ENCODE peak calls at places on chromosomes 3 and 15, in seven cellular contexts. One of them, this sample, is unnamed. For H3K4me1, the result is how much of the 10 kb centered on the place peaks cover.

GRCh38 chr15:50840520-50840919 is 68.0 kb upstream of the AP4E1 start:
- DNase-seq in A549: no peak
- DNase-seq in colonic mucosa: no peak
- DNase-seq in H9: peak
- DNase-seq in aorta: no peak
- DNase-seq in cardiac muscle cell: no peak
- DNase-seq in IMR-90: no peak
- DNase-seq in this sample: no peak

GRCh38 chr3:55164191-55164590 is 236.3 kb upstream of the LRTM1 start:
- DNase-seq in A549: no peak
- DNase-seq in colonic mucosa: no peak
- DNase-seq in H9: no peak
- DNase-seq in aorta: no peak
- DNase-seq in cardiac muscle cell: no peak
- DNase-seq in IMR-90: no peak
- DNase-seq in this sample: no peak

GRCh38 chr3:60542981-60543380 is 708.3 kb downstream of the FHIT start:
- DNase-seq in A549: no peak
- DNase-seq in colonic mucosa: no peak
- DNase-seq in H9: no peak
- DNase-seq in aorta: no peak
- DNase-seq in cardiac muscle cell: no peak
- DNase-seq in IMR-90: no peak
- DNase-seq in this sample: no peak

GRCh38 chr15:68789921-68790575 is 30.6 kb downstream of the ANP32A start:
- DNase-seq in A549: no peak
- DNase-seq in colonic mucosa: no peak
- DNase-seq in H9: peak
- DNase-seq in aorta: no peak
- DNase-seq in cardiac muscle cell: peak
- DNase-seq in IMR-90: peak
- DNase-seq in this sample: no peak

GRCh38 chr3:156175570-156175969 is 55.2 kb downstream of the KCNAB1 start:
- DNase-seq in A549: no peak
- DNase-seq in colonic mucosa: no peak
- DNase-seq in H9: no peak
- DNase-seq in aorta: no peak
- DNase-seq in cardiac muscle cell: no peak
- DNase-seq in IMR-90: peak
- DNase-seq in this sample: no peak

GRCh38 chr3:155607761-155608160 is 137.1 kb downstream of the PLCH1 start:
- DNase-seq in A549: no peak
- DNase-seq in colonic mucosa: no peak
- DNase-seq in H9: no peak
- DNase-seq in aorta: no peak
- DNase-seq in cardiac muscle cell: no peak
- DNase-seq in IMR-90: no peak
- DNase-seq in this sample: no peak

GRCh38 chr3:38829404-38829803 is 13.4 kb upstream of the SCN10A start:
- DNase-seq in A549: peak
- DNase-seq in colonic mucosa: no peak
- DNase-seq in H9: no peak
- DNase-seq in aorta: peak
- DNase-seq in cardiac muscle cell: peak
- DNase-seq in IMR-90: peak
- DNase-seq in this sample: peak

GRCh38 chr3:22765679-22766078 is 437.4 kb upstream of the UBE2E2 start:
- DNase-seq in A549: no peak
- DNase-seq in colonic mucosa: no peak
- DNase-seq in H9: no peak
- DNase-seq in aorta: no peak
- DNase-seq in cardiac muscle cell: no peak
- DNase-seq in IMR-90: no peak
- DNase-seq in this sample: no peak

GRCh38 chr15:52208306-52208946 is 17.2 kb upstream of the GNB5 start:
- DNase-seq in A549: peak
- DNase-seq in colonic mucosa: peak
- DNase-seq in H9: peak
- DNase-seq in aorta: no peak
- DNase-seq in cardiac muscle cell: peak
- DNase-seq in IMR-90: peak
- DNase-seq in this sample: peak

GRCh38 chr3:195909645-195910498 is 1.5 kb upstream of the TNK2 start:
- DNase-seq in A549: peak
- DNase-seq in colonic mucosa: peak
- DNase-seq in H9: peak
- DNase-seq in aorta: peak
- DNase-seq in cardiac muscle cell: peak
- DNase-seq in IMR-90: peak
- DNase-seq in this sample: peak

GRCh38 chr3:135992072-135992471 is 26.5 kb downstream of the PPP2R3A start:
- DNase-seq in A549: no peak
- DNase-seq in colonic mucosa: no peak
- DNase-seq in H9: no peak
- DNase-seq in aorta: no peak
- DNase-seq in cardiac muscle cell: peak
- DNase-seq in IMR-90: peak
- DNase-seq in this sample: peak

GRCh38 chr3:134364936-134365765 is 9.1 kb downstream of the AMOTL2 start:
- DNase-seq in A549: no peak
- DNase-seq in colonic mucosa: no peak
- DNase-seq in H9: no peak
- DNase-seq in aorta: no peak
- DNase-seq in cardiac muscle cell: peak
- DNase-seq in IMR-90: no peak
- DNase-seq in this sample: no peak

GRCh38 chr3:141151439-141151838 is 80.2 kb upstream of the PXYLP1 start:
- DNase-seq in A549: no peak
- DNase-seq in colonic mucosa: no peak
- DNase-seq in H9: no peak
- DNase-seq in aorta: no peak
- DNase-seq in cardiac muscle cell: peak
- DNase-seq in IMR-90: no peak
- DNase-seq in this sample: no peak

GRCh38 chr3:157160652-157161480 is 919 bp upstream of the CCNL1 start:
- DNase-seq in A549: peak
- DNase-seq in colonic mucosa: peak
- DNase-seq in H9: peak
- DNase-seq in aorta: peak
- DNase-seq in cardiac muscle cell: peak
- DNase-seq in IMR-90: peak
- DNase-seq in this sample: peak

GRCh38 chr15:49435201-49435600 is 12.2 kb downstream of the FGF7 start:
- DNase-seq in A549: no peak
- DNase-seq in colonic mucosa: no peak
- DNase-seq in H9: no peak
- DNase-seq in aorta: no peak
- DNase-seq in cardiac muscle cell: peak
- DNase-seq in IMR-90: peak
- DNase-seq in this sample: peak

GRCh38 chr15:31333820-31334219 is 7.2 kb downstream of the KLF13 start:
- DNase-seq in A549: no peak
- DNase-seq in colonic mucosa: no peak
- DNase-seq in H9: no peak
- DNase-seq in aorta: no peak
- DNase-seq in cardiac muscle cell: no peak
- DNase-seq in IMR-90: no peak
- DNase-seq in this sample: no peak

GRCh38 chr15:70212963-70213315 is 115.2 kb upstream of the TLE3 start:
- DNase-seq in A549: no peak
- DNase-seq in colonic mucosa: no peak
- DNase-seq in H9: peak
- DNase-seq in aorta: no peak
- DNase-seq in cardiac muscle cell: no peak
- DNase-seq in IMR-90: no peak
- DNase-seq in this sample: no peak

GRCh38 chr3:72847751-72848702 is at the start of gene SHQ1:
- DNase-seq in A549: peak
- DNase-seq in colonic mucosa: peak
- DNase-seq in H9: peak
- DNase-seq in aorta: peak
- DNase-seq in cardiac muscle cell: peak
- DNase-seq in IMR-90: peak
- DNase-seq in this sample: peak

GRCh38 chr3:126543457-126544090 is 15.2 kb downstream of the C3orf22 start:
- DNase-seq in A549: no peak
- DNase-seq in colonic mucosa: peak
- DNase-seq in H9: no peak
- DNase-seq in aorta: peak
- DNase-seq in cardiac muscle cell: no peak
- DNase-seq in IMR-90: no peak
- DNase-seq in this sample: no peak

GRCh38 chr3:18499256-18499655 is 74.1 kb upstream of the SATB1 start:
- DNase-seq in A549: no peak
- DNase-seq in colonic mucosa: no peak
- DNase-seq in H9: no peak
- DNase-seq in aorta: no peak
- DNase-seq in cardiac muscle cell: no peak
- DNase-seq in IMR-90: no peak
- DNase-seq in this sample: peak

GRCh38 chr3:52842424-52842823 is 7.6 kb upstream of the MUSTN1 start:
- DNase-seq in A549: no peak
- DNase-seq in colonic mucosa: no peak
- DNase-seq in H9: no peak
- DNase-seq in aorta: no peak
- DNase-seq in cardiac muscle cell: no peak
- DNase-seq in IMR-90: no peak
- DNase-seq in this sample: no peak

GRCh38 chr15:79872358-79873017 is 24.3 kb downstream of the MTHFS start:
- DNase-seq in A549: peak
- DNase-seq in colonic mucosa: no peak
- DNase-seq in H9: peak
- DNase-seq in aorta: peak
- DNase-seq in cardiac muscle cell: peak
- DNase-seq in IMR-90: peak
- DNase-seq in this sample: no peak

GRCh38 chr15:47717036-47717611 is at the start of gene SEMA6D:
- DNase-seq in A549: peak
- DNase-seq in colonic mucosa: peak
- DNase-seq in H9: peak
- DNase-seq in aorta: peak
- DNase-seq in cardiac muscle cell: peak
- DNase-seq in IMR-90: peak
- DNase-seq in this sample: peak

GRCh38 chr3:129618186-129618820 is 11.8 kb upstream of the PLXND1 start:
- DNase-seq in A549: no peak
- DNase-seq in colonic mucosa: no peak
- DNase-seq in H9: no peak
- DNase-seq in aorta: peak
- DNase-seq in cardiac muscle cell: no peak
- DNase-seq in IMR-90: no peak
- DNase-seq in this sample: no peak

GRCh38 chr3:129620828-129621605 is 14.5 kb upstream of the PLXND1 start:
- DNase-seq in A549: no peak
- DNase-seq in colonic mucosa: peak
- DNase-seq in H9: no peak
- DNase-seq in aorta: no peak
- DNase-seq in cardiac muscle cell: no peak
- DNase-seq in IMR-90: no peak
- DNase-seq in this sample: no peak

GRCh38 chr3:129619726-129620162 is 13.3 kb upstream of the PLXND1 start:
- DNase-seq in A549: no peak
- DNase-seq in colonic mucosa: no peak
- DNase-seq in H9: no peak
- DNase-seq in aorta: peak
- DNase-seq in cardiac muscle cell: no peak
- DNase-seq in IMR-90: no peak
- DNase-seq in this sample: no peak

GRCh38 chr3:129617381-129618185 is 11.1 kb upstream of the PLXND1 start:
- DNase-seq in A549: no peak
- DNase-seq in colonic mucosa: no peak
- DNase-seq in H9: no peak
- DNase-seq in aorta: peak
- DNase-seq in cardiac muscle cell: no peak
- DNase-seq in IMR-90: no peak
- DNase-seq in this sample: no peak

DNA sequence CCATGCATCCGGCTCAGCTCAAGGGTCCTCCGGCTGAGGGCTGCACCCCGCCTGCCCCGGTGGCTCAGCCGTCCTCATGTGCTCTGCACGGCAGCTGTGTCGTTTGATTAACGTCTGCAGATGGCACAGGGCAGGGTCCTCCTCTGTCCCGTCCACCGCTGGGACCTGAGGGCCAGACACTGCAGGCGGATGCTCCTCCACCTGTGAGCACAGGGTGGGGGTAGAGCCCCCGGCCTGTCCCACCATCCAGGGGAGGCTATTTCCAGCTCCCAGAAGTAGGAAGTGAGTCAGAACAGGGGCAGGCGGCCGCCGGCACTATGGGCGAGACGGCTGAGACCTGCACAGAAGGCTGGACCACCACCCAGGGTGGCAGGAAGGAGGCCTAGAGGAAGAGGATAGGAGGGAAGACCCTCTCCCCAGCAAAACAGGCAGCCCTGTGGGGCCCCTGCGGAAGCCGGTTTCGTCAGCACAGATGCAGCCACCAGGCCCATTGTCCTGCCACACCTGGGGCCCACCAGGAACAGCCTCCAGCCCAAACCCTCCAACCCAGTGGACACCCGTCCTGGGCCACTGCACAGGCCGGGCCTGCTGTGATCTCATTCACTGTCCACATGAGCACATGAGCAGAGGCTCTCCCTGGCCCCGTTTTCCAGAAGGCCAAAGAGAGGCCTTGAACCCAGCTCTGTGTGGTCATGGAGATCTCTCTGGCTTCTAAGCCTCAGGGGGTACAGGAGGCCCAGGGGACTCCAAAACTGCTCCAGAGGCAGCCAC is 12.6 kb upstream of the PLXND1 start:
- DNase-seq in A549: no peak
- DNase-seq in colonic mucosa: peak
- DNase-seq in H9: no peak
- DNase-seq in aorta: peak
- DNase-seq in cardiac muscle cell: no peak
- DNase-seq in IMR-90: no peak
- DNase-seq in this sample: no peak
- H3K4me1 ChIP-seq in A549: under half
- H3K4me1 ChIP-seq in colonic mucosa: under half
- H3K4me1 ChIP-seq in H9: under half
- H3K4me1 ChIP-seq in aorta: under half
- H3K4me1 ChIP-seq in cardiac muscle cell: under half
- H3K4me1 ChIP-seq in IMR-90: under half
- H3K4me1 ChIP-seq in this sample: under half

GRCh38 chr15:90062729-90063684 is 39.3 kb downstream of the IDH2 start:
- DNase-seq in A549: no peak
- DNase-seq in colonic mucosa: no peak
- DNase-seq in H9: no peak
- DNase-seq in aorta: peak
- DNase-seq in cardiac muscle cell: no peak
- DNase-seq in IMR-90: no peak
- DNase-seq in this sample: no peak
- H3K27ac ChIP-seq in A549: no peak
- H3K27ac ChIP-seq in colonic mucosa: peak
- H3K27ac ChIP-seq in H9: no peak
- H3K27ac ChIP-seq in aorta: no peak
- H3K27ac ChIP-seq in cardiac muscle cell: peak
- H3K27ac ChIP-seq in IMR-90: no peak
- H3K27ac ChIP-seq in this sample: peak

GRCh38 chr3:69252141-69252540 is 129.7 kb upstream of the LMOD3 start:
- DNase-seq in A549: no peak
- DNase-seq in colonic mucosa: no peak
- DNase-seq in H9: no peak
- DNase-seq in aorta: no peak
- DNase-seq in cardiac muscle cell: no peak
- DNase-seq in IMR-90: no peak
- DNase-seq in this sample: no peak
- H3K4me1 ChIP-seq in A549: under half
- H3K4me1 ChIP-seq in colonic mucosa: under half
- H3K4me1 ChIP-seq in H9: under half
- H3K4me1 ChIP-seq in aorta: under half
- H3K4me1 ChIP-seq in cardiac muscle cell: under half
- H3K4me1 ChIP-seq in IMR-90: under half
- H3K4me1 ChIP-seq in this sample: under half

GRCh38 chr3:119331661-119332060 is 37.5 kb downstream of the ARHGAP31 start:
- DNase-seq in A549: no peak
- DNase-seq in colonic mucosa: no peak
- DNase-seq in H9: no peak
- DNase-seq in aorta: no peak
- DNase-seq in cardiac muscle cell: no peak
- DNase-seq in IMR-90: peak
- DNase-seq in this sample: peak
- H3K27ac ChIP-seq in A549: no peak
- H3K27ac ChIP-seq in colonic mucosa: no peak
- H3K27ac ChIP-seq in H9: no peak
- H3K27ac ChIP-seq in aorta: no peak
- H3K27ac ChIP-seq in cardiac muscle cell: peak
- H3K27ac ChIP-seq in IMR-90: no peak
- H3K27ac ChIP-seq in this sample: no peak